ENCODE peak calls at places on chromosome 4, in nine cellular contexts. Y is K562, E is HCT116, F is psoas muscle, W is left lung, L is BE2C, B is kidney, I is cardiac muscle cell, H is sigmoid colon. Z is an unnamed sample. For H3K36me3 and H3K4me1, the result is how much of the 10 kb centered on the place peaks cover.

GRCh38 chr4:140083320-140083719 is 70.7 kb downstream of the MAML3 start:
- DNase-seq in Y (no peak), E (no peak), F (no peak), W (no peak), L (no peak), B (no peak), I (no peak), H (no peak), Z (no peak)

GRCh38 chr4:114606240-114606639 is 7.6 kb downstream of the UGT8 start:
- DNase-seq in Y (no peak), E (peak), F (no peak), W (no peak), L (no peak), B (no peak), I (no peak), H (no peak), Z (no peak)

GRCh38 chr4:128847074-128847724 is 37.7 kb downstream of the JADE1 start:
- DNase-seq in Y (no peak), E (no peak), F (no peak), W (no peak), L (no peak), B (no peak), I (no peak), H (no peak), Z (no peak)

GRCh38 chr4:52841707-52842456 is 20.2 kb upstream of the RASL11B start:
- DNase-seq in Y (no peak), E (no peak), F (no peak), W (no peak), L (peak), B (no peak), I (no peak), H (no peak), Z (no peak)

GRCh38 chr4:145839151-145839550 is 99.5 kb downstream of the ZNF827 start:
- DNase-seq in Y (no peak), E (no peak), F (no peak), W (peak), L (no peak), B (no peak), I (no peak), H (no peak), Z (no peak)

GRCh38 chr4:7892212-7893019 is 47.2 kb downstream of the AFAP1 start:
- DNase-seq in Y (no peak), E (no peak), F (no peak), W (no peak), L (peak), B (peak), I (no peak), H (no peak), Z (no peak)

GRCh38 chr4:160175064-160175643 is 1072.3 kb downstream of the RAPGEF2 start:
- DNase-seq in Y (no peak), E (peak), F (no peak), W (peak), L (no peak), B (peak), I (no peak), H (no peak), Z (no peak)

GRCh38 chr4:67218883-67219282 is 326.4 kb downstream of the CENPC start:
- DNase-seq in Y (no peak), E (no peak), F (no peak), W (no peak), L (no peak), B (no peak), I (no peak), H (no peak), Z (no peak)

GRCh38 chr4:71765349-71765748 is 18.5 kb downstream of the GC start:
- DNase-seq in Y (no peak), E (no peak), F (no peak), W (no peak), L (no peak), B (no peak), I (peak), H (no peak), Z (no peak)

GRCh38 chr4:179195887-179196286 is 1753.7 kb upstream of the AGA start:
- DNase-seq in Y (no peak), E (no peak), F (no peak), W (no peak), L (no peak), B (no peak), I (no peak), H (no peak), Z (no peak)

GRCh38 chr4:65669008-65669971 is 999 bp downstream of the EPHA5 start:
- DNase-seq in Y (no peak), E (no peak), F (peak), W (peak), L (peak), B (peak), I (peak), H (peak), Z (peak)

GRCh38 chr4:105196523-105197145 is 50.0 kb downstream of the TET2 start:
- DNase-seq in Y (no peak), E (peak), F (no peak), W (no peak), L (no peak), B (no peak), I (peak), H (no peak), Z (no peak)

GRCh38 chr4:77581724-77582123 is 23.9 kb upstream of the CXCL13 start:
- DNase-seq in Y (no peak), E (no peak), F (no peak), W (no peak), L (no peak), B (no peak), I (no peak), H (no peak), Z (no peak)

GRCh38 chr4:75714681-75715080 is 9.7 kb upstream of the USO1 start:
- DNase-seq in Y (no peak), E (no peak), F (no peak), W (no peak), L (no peak), B (no peak), I (no peak), H (no peak), Z (no peak)

GRCh38 chr4:14247767-14248166 is 620.2 kb upstream of the BOD1L1 start:
- DNase-seq in Y (no peak), E (no peak), F (no peak), W (no peak), L (no peak), B (no peak), I (peak), H (no peak), Z (no peak)

GRCh38 chr4:89660851-89661250 is 176.1 kb downstream of the SNCA start:
- DNase-seq in Y (no peak), E (no peak), F (no peak), W (no peak), L (no peak), B (no peak), I (no peak), H (no peak), Z (no peak)

GRCh38 chr4:93327346-93327745 is 501.2 kb upstream of the ATOH1 start:
- DNase-seq in Y (no peak), E (no peak), F (no peak), W (no peak), L (no peak), B (no peak), I (no peak), H (no peak), Z (no peak)

GRCh38 chr4:4672397-4672796 is 130.5 kb upstream of the STX18 start:
- DNase-seq in Y (no peak), E (no peak), F (no peak), W (no peak), L (no peak), B (no peak), I (no peak), H (peak), Z (no peak)

GRCh38 chr4:743463-744211 is 38.0 kb downstream of the PCGF3 start:
- DNase-seq in Y (no peak), E (no peak), F (peak), W (peak), L (no peak), B (peak), I (no peak), H (no peak), Z (no peak)

GRCh38 chr4:43882470-43882869 is 566.1 kb downstream of the KCTD8 start:
- DNase-seq in Y (no peak), E (no peak), F (no peak), W (no peak), L (no peak), B (no peak), I (no peak), H (no peak), Z (no peak)

GRCh38 chr4:149884529-149885206 is 69.0 kb upstream of the IQCM start:
- DNase-seq in Y (no peak), E (no peak), F (no peak), W (no peak), L (no peak), B (no peak), I (no peak), H (no peak), Z (no peak)

GRCh38 chr4:28562913-28563312 is 1702.3 kb downstream of the STIM2 start:
- DNase-seq in Y (no peak), E (no peak), F (no peak), W (no peak), L (no peak), B (no peak), I (no peak), H (no peak), Z (no peak)

GRCh38 chr4:129109965-129110824 is 14.2 kb downstream of the C4orf33 start:
- DNase-seq in Y (no peak), E (no peak), F (no peak), W (no peak), L (no peak), B (no peak), I (no peak), H (no peak), Z (no peak)

GRCh38 chr4:147078362-147078761 is 132.7 kb upstream of the TTC29 start:
- DNase-seq in Y (no peak), E (no peak), F (no peak), W (no peak), L (no peak), B (no peak), I (no peak), H (no peak), Z (no peak)

GRCh38 chr4:121199742-121200561 is 35.8 kb upstream of the TNIP3 start:
- DNase-seq in Y (no peak), E (no peak), F (no peak), W (no peak), L (no peak), B (no peak), I (no peak), H (no peak), Z (no peak)

GRCh38 chr4:99878604-99879003 is 15.6 kb downstream of the LAMTOR3 start:
- DNase-seq in Y (no peak), E (no peak), F (no peak), W (no peak), L (no peak), B (no peak), I (no peak), H (no peak), Z (no peak)
- H3K36me3 ChIP-seq in Y (under half), E (under half), F (under half), W (half or more), L (under half), B (under half), I (under half), H (half or more), Z (under half)

DNA sequence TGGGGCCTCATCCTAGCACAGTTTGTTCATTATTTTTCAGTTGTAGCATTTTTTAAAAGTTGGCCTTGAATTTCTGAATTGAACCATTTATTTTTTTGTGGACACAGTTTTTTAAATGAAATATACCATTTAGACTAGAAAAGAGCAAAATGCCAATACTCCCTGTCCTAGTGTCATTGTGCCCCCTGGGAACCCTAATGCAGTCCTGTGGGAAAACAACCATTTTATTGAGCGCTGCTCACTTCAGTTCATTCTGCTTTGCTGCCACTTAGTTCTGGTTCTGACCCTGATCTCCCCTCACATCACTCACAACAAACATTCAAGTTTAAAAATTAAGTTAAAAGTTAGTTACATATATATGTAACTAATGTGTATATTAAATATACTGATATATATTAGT is 5.4 kb downstream of the NFKB1 start:
- DNase-seq in Y (no peak), E (no peak), F (no peak), W (no peak), L (no peak), B (no peak), I (no peak), H (no peak), Z (no peak)
- H3K4me1 ChIP-seq in Y (under half), E (under half), F (half or more), W (half or more), L (under half), B (under half), I (under half), H (half or more), Z (under half)

GRCh38 chr4:3494501-3494900 is 31.4 kb downstream of the DOK7 start:
- DNase-seq in Y (no peak), E (no peak), F (no peak), W (no peak), L (no peak), B (no peak), I (peak), H (no peak), Z (no peak)
- H3K36me3 ChIP-seq in Y (under half), E (under half), F (under half), W (under half), L (under half), B (under half), I (under half), H (under half), Z (under half)

GRCh38 chr4:185834778-185835177 is 22.8 kb upstream of the SORBS2 start:
- DNase-seq in Y (no peak), E (no peak), F (no peak), W (no peak), L (no peak), B (no peak), I (no peak), H (no peak), Z (no peak)
- H3K4me1 ChIP-seq in Y (under half), E (under half), F (under half), W (under half), L (under half), B (under half), I (half or more), H (under half), Z (under half)

DNA sequence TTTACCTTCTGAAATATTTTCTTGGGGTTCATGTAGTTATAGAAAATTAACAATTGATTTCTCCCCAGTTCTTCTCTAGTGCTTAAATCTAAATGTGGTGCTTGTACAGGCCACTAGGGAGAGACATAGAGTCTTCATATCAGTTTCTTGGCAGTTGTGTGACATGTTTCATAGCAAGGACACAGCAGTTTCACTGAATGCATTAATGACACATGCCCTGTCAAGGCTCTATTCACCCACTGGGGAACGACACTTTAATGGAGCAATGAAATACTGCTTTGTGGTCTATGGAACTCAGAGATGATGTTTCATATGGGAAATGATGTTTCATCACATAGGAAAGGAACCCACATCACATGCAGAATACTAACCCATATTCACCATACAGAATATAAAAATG is 2.8 kb downstream of the VEGFC start:
- DNase-seq in Y (peak), E (peak), F (no peak), W (no peak), L (peak), B (no peak), I (peak), H (no peak), Z (no peak)
- H3K36me3 ChIP-seq in Y (under half), E (under half), F (under half), W (under half), L (under half), B (under half), I (under half), H (under half), Z (under half)

DNA sequence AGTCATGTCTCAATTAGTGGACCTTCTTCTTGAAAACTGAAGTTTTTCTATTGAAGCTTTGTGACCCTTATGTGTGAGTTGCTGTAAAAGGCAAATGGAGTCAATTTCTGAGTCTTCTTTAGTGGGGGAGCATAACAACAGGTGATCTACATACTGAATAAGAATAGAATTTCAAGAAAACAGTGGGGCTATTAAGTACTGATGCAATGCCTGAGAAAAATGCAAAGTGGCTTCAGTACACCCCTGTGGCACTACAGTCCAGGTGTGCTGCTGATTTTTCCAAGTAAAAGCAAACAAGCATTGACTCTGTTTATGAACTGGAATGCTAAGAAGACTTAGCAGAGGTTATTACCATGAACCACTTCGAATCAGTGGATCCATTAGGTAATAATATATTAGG is 328.0 kb upstream of the PABPC4L start:
- DNase-seq in Y (no peak), E (no peak), F (no peak), W (no peak), L (no peak), B (no peak), I (no peak), H (no peak), Z (no peak)
- H3K4me1 ChIP-seq in Y (under half), E (under half), F (under half), W (under half), L (under half), B (under half), I (under half), H (under half), Z (under half)

GRCh38 chr4:185657699-185658098 is 122.4 kb upstream of the PDLIM3 start:
- DNase-seq in Y (no peak), E (no peak), F (no peak), W (no peak), L (no peak), B (no peak), I (no peak), H (no peak), Z (no peak)

GRCh38 chr4:185665655-185666054 is 130.3 kb upstream of the PDLIM3 start:
- DNase-seq in Y (no peak), E (no peak), F (no peak), W (no peak), L (no peak), B (no peak), I (no peak), H (no peak), Z (no peak)

GRCh38 chr4:185660340-185660739 is 125.0 kb upstream of the PDLIM3 start:
- DNase-seq in Y (no peak), E (no peak), F (no peak), W (no peak), L (no peak), B (no peak), I (no peak), H (no peak), Z (no peak)

GRCh38 chr4:185657191-185657590 is 121.9 kb upstream of the PDLIM3 start:
- DNase-seq in Y (no peak), E (no peak), F (no peak), W (no peak), L (no peak), B (no peak), I (no peak), H (peak), Z (no peak)

GRCh38 chr4:185662030-185662778 is 126.9 kb upstream of the PDLIM3 start:
- DNase-seq in Y (no peak), E (no peak), F (no peak), W (no peak), L (no peak), B (no peak), I (no peak), H (no peak), Z (no peak)
- H3K36me3 ChIP-seq in Y (under half), E (under half), F (under half), W (under half), L (under half), B (under half), I (half or more), H (under half), Z (under half)

GRCh38 chr4:123249821-123250220 is 146.8 kb upstream of the SPRY1 start:
- DNase-seq in Y (no peak), E (no peak), F (no peak), W (no peak), L (no peak), B (no peak), I (no peak), H (no peak), Z (no peak)
- H3K4me1 ChIP-seq in Y (under half), E (under half), F (under half), W (under half), L (under half), B (under half), I (under half), H (under half), Z (under half)

GRCh38 chr4:68316193-68316969 is 33.5 kb downstream of the YTHDC1 start:
- DNase-seq in Y (no peak), E (no peak), F (no peak), W (no peak), L (no peak), B (no peak), I (no peak), H (no peak), Z (no peak)

GRCh38 chr4:68324509-68325262 is 25.2 kb downstream of the YTHDC1 start:
- DNase-seq in Y (no peak), E (no peak), F (no peak), W (no peak), L (no peak), B (no peak), I (no peak), H (no peak), Z (no peak)

DNA sequence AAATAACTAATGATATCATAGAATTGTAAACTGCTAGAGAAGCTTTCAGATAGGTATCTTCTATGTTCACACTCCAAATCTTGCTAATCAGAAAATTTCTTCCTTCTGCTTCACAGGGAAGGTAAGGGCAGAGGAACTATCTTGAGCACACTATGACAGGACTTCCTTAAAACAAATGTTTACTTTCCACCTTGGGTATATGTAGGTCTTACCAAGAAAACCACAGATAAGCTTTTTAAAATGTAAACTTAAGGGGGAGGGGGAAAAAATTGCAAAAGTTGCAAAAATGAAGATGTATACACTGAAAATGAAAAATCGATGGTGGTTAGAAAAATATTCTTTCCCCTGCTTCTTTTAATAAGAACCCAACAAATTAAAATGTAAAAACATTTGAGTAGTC is 30.9 kb downstream of the YTHDC1 start:
- DNase-seq in Y (no peak), E (no peak), F (no peak), W (no peak), L (no peak), B (no peak), I (no peak), H (no peak), Z (no peak)
- H3K36me3 ChIP-seq in Y (half or more), E (half or more), F (under half), W (half or more), L (under half), B (under half), I (half or more), H (half or more), Z (half or more)